ENCODE peak calls at places on chromosomes 7 and 10, in seven cellular contexts. J, H, K, B, U, E and Q are unnamed samples.

GRCh38 chr10:19904202-19904661 is 88.0 kb downstream of the PLXDC2 start:
- DNase-seq in J (peak; percentile 7), H (peak; percentile 72), K (no peak), B (no peak), U (no peak), E (no peak), Q (no peak)

GRCh38 chr10:88114368-88114767 is 250.9 kb downstream of the PTEN start:
- DNase-seq in J (no peak), H (no peak), K (no peak), B (peak; percentile 84), U (peak; percentile 41), E (peak; percentile 25), Q (peak; percentile 22)

GRCh38 chr7:108284349-108285017 is 154.3 kb upstream of the LAMB4 start:
- DNase-seq in J (no peak), H (no peak), K (no peak), B (no peak), U (no peak), E (no peak), Q (no peak)

GRCh38 chr10:105950410-105950809 is 1214.1 kb downstream of the SORCS1 start:
- DNase-seq in J (peak; percentile 46), H (peak; percentile 2), K (peak; percentile 9), B (peak; percentile 75), U (peak; percentile 49), E (peak; percentile 66), Q (no peak)

GRCh38 chr7:95897557-95898183 is 125.3 kb downstream of the DYNC1I1 start:
- DNase-seq in J (peak; percentile 92), H (no peak), K (no peak), B (no peak), U (no peak), E (no peak), Q (no peak)

GRCh38 chr7:3033136-3033535 is 10.5 kb downstream of the CARD11 start:
- DNase-seq in J (no peak), H (no peak), K (no peak), B (no peak), U (no peak), E (no peak), Q (no peak)

GRCh38 chr7:7761340-7761973 is 43.0 kb upstream of the RPA3 start:
- DNase-seq in J (no peak), H (peak; percentile 47), K (peak; percentile 64), B (no peak), U (no peak), E (peak; percentile 30), Q (peak; percentile 33)

GRCh38 chr7:47890125-47890524 is 58.1 kb downstream of the PKD1L1 start:
- DNase-seq in J (no peak), H (no peak), K (no peak), B (no peak), U (no peak), E (no peak), Q (no peak)

GRCh38 chr10:80382989-80383388 is 25.4 kb upstream of the PRXL2A start:
- DNase-seq in J (no peak), H (no peak), K (no peak), B (peak; percentile 79), U (peak; percentile 44), E (peak; percentile 57), Q (no peak)